ENCODE peak calls at places on chromosomes 13 and 19, in eight cellular contexts. D is H54, C is left colon, F is iPS DF 6.9, X is astrocyte of the spinal cord, W is GM23248, E is neural crest cell, V is iPS-NIHi11. A is an unnamed sample.

GRCh38 chr13:36431204-36432105 is 840 bp upstream of the CCNA1 start:
- DNase-seq in D (no peak), C (no peak), F (no peak), X (no peak), W (peak), E (no peak), V (peak), A (no peak)

GRCh38 chr13:97108535-97108910 is 113.6 kb upstream of the MBNL2 start:
- DNase-seq in D (peak), C (no peak), F (no peak), X (peak), W (peak), E (no peak), V (no peak), A (peak)

GRCh38 chr13:95607363-95607762 is 37.1 kb downstream of the DZIP1 start:
- DNase-seq in D (peak), C (no peak), F (no peak), X (peak), W (peak), E (no peak), V (no peak), A (peak)

GRCh38 chr13:32622827-32623226 is 36.6 kb downstream of the PDS5B start:
- DNase-seq in D (no peak), C (no peak), F (no peak), X (no peak), W (no peak), E (no peak), V (no peak), A (no peak)

GRCh38 chr19:9413240-9413954 is 22.0 kb downstream of the ZNF266 start:
- DNase-seq in D (no peak), C (no peak), F (no peak), X (no peak), W (peak), E (no peak), V (no peak), A (no peak)

GRCh38 chr19:45884682-45885555 is 1.0 kb downstream of the IRF2BP1 start:
- DNase-seq in D (no peak), C (peak), F (no peak), X (no peak), W (peak), E (no peak), V (no peak), A (no peak)

GRCh38 chr13:52984881-52985363 is 43.7 kb upstream of the OLFM4 start:
- DNase-seq in D (no peak), C (no peak), F (no peak), X (no peak), W (no peak), E (no peak), V (no peak), A (no peak)

GRCh38 chr13:95485518-95486144 is 66.9 kb upstream of the CLDN10 start:
- DNase-seq in D (no peak), C (no peak), F (no peak), X (no peak), W (no peak), E (no peak), V (no peak), A (no peak)

GRCh38 chr19:5654931-5655330 is 25.4 kb downstream of the MICOS13 start:
- DNase-seq in D (no peak), C (no peak), F (no peak), X (no peak), W (no peak), E (no peak), V (no peak), A (no peak)

GRCh38 chr13:98401936-98402335 is 175.0 kb downstream of the STK24 start:
- DNase-seq in D (no peak), C (no peak), F (no peak), X (no peak), W (no peak), E (no peak), V (no peak), A (no peak)

A was measured in astrocyte of the cerebellum.